ENCODE peak calls at places on chromosomes 13 and 19, in six cellular contexts. W is heart right ventricle, J is endodermal cell, G is mammary epithelial cell, P is thoracic aorta, S is IMR-90. A is an unnamed sample.

GRCh38 chr19:41615207-41615606 is 11.7 kb downstream of the CEACAM4 start:
- DNase-seq in W (no peak), J (no peak), G (no peak), P (no peak), S (no peak), A (no peak)

GRCh38 chr19:6092329-6093286 is 17.7 kb downstream of the RFX2 start:
- DNase-seq in W (peak), J (peak), G (peak), P (peak), S (peak), A (no peak)

GRCh38 chr13:112832811-112833210 is 136.2 kb upstream of the MCF2L start:
- DNase-seq in W (no peak), J (no peak), G (no peak), P (no peak), S (no peak), A (no peak)

GRCh38 chr13:39602614-39603366 is at the start of gene LHFPL6:
- DNase-seq in W (peak), J (peak), G (peak), P (peak), S (peak), A (peak)

GRCh38 chr13:44307255-44307654 is 66.4 kb upstream of the SERP2 start:
- DNase-seq in W (no peak), J (no peak), G (no peak), P (no peak), S (peak), A (no peak)

GRCh38 chr13:95100525-95101121 is 200.6 kb downstream of the ABCC4 start:
- DNase-seq in W (no peak), J (no peak), G (peak), P (no peak), S (peak), A (no peak)

GRCh38 chr13:37701972-37702371 is 103.4 kb upstream of the POSTN start:
- DNase-seq in W (no peak), J (no peak), G (peak), P (no peak), S (peak), A (peak)

GRCh38 chr13:33188093-33188882 is 97.3 kb downstream of the STARD13 start:
- DNase-seq in W (no peak), J (no peak), G (no peak), P (no peak), S (peak), A (no peak)

GRCh38 chr13:35882722-35883497 is 248.3 kb downstream of the DCLK1 start:
- DNase-seq in W (no peak), J (peak), G (no peak), P (no peak), S (peak), A (no peak)

GRCh38 chr13:97279913-97280312 is 57.8 kb downstream of the MBNL2 start:
- DNase-seq in W (no peak), J (no peak), G (no peak), P (no peak), S (peak), A (no peak)

GRCh38 chr13:40334616-40335015 is 331.8 kb downstream of the FOXO1 start:
- DNase-seq in W (no peak), J (no peak), G (no peak), P (no peak), S (no peak), A (no peak)

GRCh38 chr19:8079988-8080387 is 27.4 kb downstream of the CCL25 start:
- DNase-seq in W (no peak), J (peak), G (no peak), P (no peak), S (no peak), A (no peak)

GRCh38 chr19:17088552-17088951 is 13.0 kb downstream of the MYO9B start:
- DNase-seq in W (no peak), J (no peak), G (no peak), P (no peak), S (peak), A (no peak)

GRCh38 chr19:17089238-17089637 is 13.7 kb downstream of the MYO9B start:
- DNase-seq in W (no peak), J (no peak), G (no peak), P (no peak), S (peak), A (peak)

GRCh38 chr19:17092696-17093095 is 17.1 kb downstream of the MYO9B start:
- DNase-seq in W (no peak), J (no peak), G (no peak), P (no peak), S (no peak), A (no peak)

GRCh38 chr19:17091758-17092333 is 16.3 kb downstream of the MYO9B start:
- DNase-seq in W (peak), J (no peak), G (no peak), P (no peak), S (no peak), A (no peak)

GRCh38 chr19:17090501-17091074 is 15.0 kb downstream of the MYO9B start:
- DNase-seq in W (no peak), J (no peak), G (peak), P (no peak), S (peak), A (no peak)
- TF ChIP-seq CTCF in W (no peak), J (no peak), G (no peak), P (no peak), S (no peak), A (no peak)

GRCh38 chr19:19542507-19542906 is 4.4 kb downstream of the CILP2 start:
- DNase-seq in W (no peak), J (no peak), G (no peak), P (no peak), S (no peak), A (no peak)
- H3K27ac ChIP-seq in W (no peak), J (no peak), G (no peak), P (no peak), S (no peak), A (no peak)

GRCh38 chr19:4362871-4363545 is 19.6 kb downstream of the MPND start:
- DNase-seq in W (no peak), J (peak), G (no peak), P (no peak), S (no peak), A (no peak)
- TF ChIP-seq CTCF in W (no peak), J (peak), G (peak), P (no peak), S (peak), A (peak)

DNA sequence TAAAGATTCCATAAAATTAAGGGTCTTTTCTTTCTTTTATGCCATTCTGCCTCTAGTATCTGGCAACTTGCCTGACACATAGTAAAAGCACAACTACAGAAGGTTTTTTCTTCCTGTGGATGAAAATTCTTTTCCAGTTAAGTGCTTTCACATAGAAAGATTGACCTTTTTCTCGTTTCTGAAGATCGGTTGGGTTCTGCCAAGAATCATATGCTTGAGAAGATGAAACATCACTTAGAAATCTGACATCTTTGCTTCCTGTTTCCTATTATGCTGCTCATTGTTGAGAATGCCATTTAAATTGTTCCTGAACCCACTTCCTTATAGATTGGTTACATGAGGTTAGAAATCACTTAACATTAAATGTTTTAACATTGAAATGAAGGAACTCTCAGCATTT is 26.3 kb upstream of the SCEL start:
- DNase-seq in W (no peak), J (no peak), G (no peak), P (no peak), S (peak), A (no peak)
- H3K27ac ChIP-seq in W (no peak), J (no peak), G (no peak), P (no peak), S (no peak), A (no peak)

GRCh38 chr13:90808838-90809237 is 538.6 kb upstream of the MIR17HG start:
- DNase-seq in W (no peak), J (no peak), G (no peak), P (no peak), S (no peak), A (no peak)

GRCh38 chr13:90803210-90803609 is 544.3 kb upstream of the MIR17HG start:
- DNase-seq in W (no peak), J (no peak), G (no peak), P (no peak), S (no peak), A (no peak)

GRCh38 chr13:90801621-90802020 is 545.9 kb upstream of the MIR17HG start:
- DNase-seq in W (no peak), J (no peak), G (no peak), P (no peak), S (no peak), A (no peak)

GRCh38 chr13:90806905-90807304 is 540.6 kb upstream of the MIR17HG start:
- DNase-seq in W (no peak), J (no peak), G (no peak), P (no peak), S (no peak), A (no peak)
- TF ChIP-seq CTCF in W (no peak), J (no peak), G (no peak), P (no peak), S (no peak), A (no peak)

GRCh38 chr19:4338441-4339350 is at the start of gene STAP2:
- DNase-seq in W (no peak), J (peak), G (peak), P (no peak), S (no peak), A (no peak)
- H3K27ac ChIP-seq in W (peak), J (peak), G (peak), P (no peak), S (peak), A (peak)

GRCh38 chr13:24670174-24670573 is 10.0 kb upstream of the ATP12A start:
- DNase-seq in W (no peak), J (no peak), G (no peak), P (no peak), S (no peak), A (no peak)

GRCh38 chr13:24668955-24669354 is 11.3 kb upstream of the ATP12A start:
- DNase-seq in W (no peak), J (peak), G (peak), P (no peak), S (no peak), A (no peak)

GRCh38 chr13:24670927-24671326 is 9.3 kb upstream of the ATP12A start:
- DNase-seq in W (no peak), J (peak), G (no peak), P (no peak), S (no peak), A (no peak)

GRCh38 chr13:24672141-24673132 is 7.8 kb upstream of the ATP12A start:
- DNase-seq in W (no peak), J (peak), G (no peak), P (no peak), S (no peak), A (no peak)

DNA sequence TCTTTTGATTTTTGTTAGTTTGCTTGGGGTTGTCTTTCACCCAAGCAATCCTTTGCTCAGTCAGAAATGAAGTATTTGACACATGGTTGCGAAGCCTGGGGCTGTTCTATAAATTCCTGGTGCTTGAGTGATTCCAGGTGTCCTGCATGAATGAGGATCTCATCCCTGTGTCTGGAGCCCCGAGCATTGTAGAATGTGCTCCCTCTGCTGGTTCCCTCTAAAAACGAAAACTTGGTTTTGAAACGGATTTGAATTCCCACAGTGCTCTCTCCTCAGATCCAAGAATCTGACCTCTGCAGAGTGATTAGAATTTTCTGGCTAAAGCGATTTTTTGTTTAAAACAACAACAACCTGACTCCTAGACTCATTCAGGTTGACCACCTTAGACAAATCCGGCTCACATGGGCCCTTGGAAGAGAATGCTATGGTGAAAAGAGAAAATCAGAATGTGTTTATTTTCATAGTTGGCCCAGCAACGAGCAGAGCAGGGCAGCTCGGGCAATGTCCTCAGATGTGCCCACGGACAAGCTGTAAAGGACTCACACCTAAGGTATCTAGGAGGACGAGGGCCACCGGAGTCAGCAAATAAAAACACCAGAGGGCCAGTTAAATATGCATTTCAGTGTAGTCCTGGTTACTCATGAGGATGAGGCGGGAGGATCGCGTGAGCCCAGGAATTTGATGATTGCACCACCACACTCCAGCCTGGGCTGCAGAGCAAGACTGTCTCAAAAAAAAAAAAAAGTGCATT is 8.7 kb upstream of the ATP12A start:
- DNase-seq in W (no peak), J (peak), G (peak), P (no peak), S (peak), A (peak)
- TF ChIP-seq CTCF in W (peak), J (peak), G (peak), P (peak), S (peak), A (peak)

DNA sequence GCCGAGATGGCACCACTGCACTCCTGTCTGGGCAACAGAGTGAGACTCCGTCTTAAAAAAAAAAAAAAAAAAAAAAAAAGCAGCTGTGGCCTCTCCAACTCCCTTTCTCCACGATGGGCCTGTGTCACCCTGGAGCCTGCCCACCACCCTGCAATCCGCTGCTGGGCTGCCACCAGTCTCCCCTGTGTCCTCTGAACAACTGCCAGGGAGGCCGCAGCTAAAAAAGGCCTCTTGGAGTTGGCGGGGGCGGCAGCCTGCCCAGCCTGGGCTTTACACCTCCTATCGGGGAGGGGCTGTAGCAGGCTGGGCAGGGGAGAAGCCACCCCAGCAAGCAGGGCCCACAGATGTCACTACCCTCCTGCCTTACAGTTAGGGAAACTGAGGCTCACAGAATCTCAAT is 3.5 kb downstream of the CDC37 start:
- DNase-seq in W (peak), J (no peak), G (no peak), P (no peak), S (no peak), A (no peak)
- H3K27ac ChIP-seq in W (peak), J (no peak), G (no peak), P (no peak), S (no peak), A (no peak)